ENCODE peak calls at places on chromosomes 4 and X, in nine cellular contexts. One of them, this sample, is unnamed.
A peak's percentile ranks its signal among the peaks of the same experiment; 100 is the strongest.

GRCh38 chr4:8874003-8874895 is 2.6 kb upstream of the HMX1 start:
- DNase-seq in GM12892: no peak
- DNase-seq in stomach: no peak
- DNase-seq in prostate gland: no peak
- DNase-seq in upper lobe of left lung: no peak
- DNase-seq in sigmoid colon: no peak
- DNase-seq in SK-N-SH: no peak
- DNase-seq in H1: peak; percentile 54
- DNase-seq in HCT116: no peak
- DNase-seq in this sample: no peak

GRCh38 chr4:2793920-2794706 is 1.2 kb downstream of the SH3BP2 start:
- DNase-seq in GM12892: peak; percentile 4
- DNase-seq in SK-N-SH: peak; percentile 84
- DNase-seq in HCT116: no peak
- DNase-seq in sigmoid colon: peak; percentile 71
- DNase-seq in H1: no peak
- DNase-seq in stomach: peak; percentile 66
- DNase-seq in upper lobe of left lung: peak; percentile 80
- DNase-seq in prostate gland: no peak
- DNase-seq in this sample: peak; percentile 57

GRCh38 chr4:6330384-6330767 is 60.7 kb downstream of the WFS1 start:
- DNase-seq in prostate gland: no peak
- DNase-seq in SK-N-SH: no peak
- DNase-seq in upper lobe of left lung: no peak
- DNase-seq in GM12892: no peak
- DNase-seq in stomach: no peak
- DNase-seq in H1: no peak
- DNase-seq in HCT116: no peak
- DNase-seq in sigmoid colon: no peak
- DNase-seq in this sample: no peak

GRCh38 chr4:19722404-19722803 is 529.3 kb upstream of the SLIT2 start:
- DNase-seq in H1: no peak
- DNase-seq in upper lobe of left lung: no peak
- DNase-seq in HCT116: no peak
- DNase-seq in stomach: no peak
- DNase-seq in GM12892: no peak
- DNase-seq in prostate gland: no peak
- DNase-seq in SK-N-SH: no peak
- DNase-seq in sigmoid colon: no peak
- DNase-seq in this sample: no peak

GRCh38 chrX:44748014-44748413 is 95.8 kb upstream of the DUSP21 start:
- DNase-seq in H1: no peak
- DNase-seq in upper lobe of left lung: no peak
- DNase-seq in SK-N-SH: peak; percentile 40
- DNase-seq in prostate gland: no peak
- DNase-seq in sigmoid colon: no peak
- DNase-seq in GM12892: no peak
- DNase-seq in HCT116: no peak
- DNase-seq in stomach: no peak
- DNase-seq in this sample: no peak

GRCh38 chr4:119210760-119211159 is 1.8 kb upstream of the USP53 start:
- DNase-seq in sigmoid colon: no peak
- DNase-seq in HCT116: no peak
- DNase-seq in stomach: no peak
- DNase-seq in upper lobe of left lung: no peak
- DNase-seq in GM12892: no peak
- DNase-seq in SK-N-SH: no peak
- DNase-seq in prostate gland: no peak
- DNase-seq in H1: no peak
- DNase-seq in this sample: no peak

GRCh38 chrX:52341493-52341892 is 27.3 kb upstream of the XAGE2 start:
- DNase-seq in H1: no peak
- DNase-seq in GM12892: no peak
- DNase-seq in prostate gland: no peak
- DNase-seq in sigmoid colon: no peak
- DNase-seq in HCT116: peak; percentile 2
- DNase-seq in stomach: no peak
- DNase-seq in upper lobe of left lung: no peak
- DNase-seq in SK-N-SH: no peak
- DNase-seq in this sample: no peak

GRCh38 chr4:187464561-187464960 is 531.0 kb upstream of the ZFP42 start:
- DNase-seq in stomach: no peak
- DNase-seq in upper lobe of left lung: no peak
- DNase-seq in SK-N-SH: no peak
- DNase-seq in HCT116: no peak
- DNase-seq in sigmoid colon: no peak
- DNase-seq in prostate gland: no peak
- DNase-seq in H1: no peak
- DNase-seq in GM12892: no peak
- DNase-seq in this sample: no peak

GRCh38 chrX:38939067-38939466 is 137.8 kb downstream of the MID1IP1 start:
- DNase-seq in prostate gland: no peak
- DNase-seq in H1: no peak
- DNase-seq in upper lobe of left lung: no peak
- DNase-seq in HCT116: no peak
- DNase-seq in sigmoid colon: no peak
- DNase-seq in GM12892: no peak
- DNase-seq in SK-N-SH: no peak
- DNase-seq in stomach: no peak
- DNase-seq in this sample: no peak

GRCh38 chrX:82218361-82218760 is 1016.5 kb downstream of the SH3BGRL start:
- DNase-seq in H1: no peak
- DNase-seq in sigmoid colon: no peak
- DNase-seq in upper lobe of left lung: no peak
- DNase-seq in prostate gland: peak; percentile 4
- DNase-seq in stomach: no peak
- DNase-seq in GM12892: no peak
- DNase-seq in HCT116: no peak
- DNase-seq in SK-N-SH: peak; percentile 8
- DNase-seq in this sample: no peak

GRCh38 chr4:111937368-111937767 is 207.9 kb upstream of the FAM241A start:
- DNase-seq in upper lobe of left lung: no peak
- DNase-seq in sigmoid colon: no peak
- DNase-seq in SK-N-SH: no peak
- DNase-seq in stomach: no peak
- DNase-seq in prostate gland: no peak
- DNase-seq in HCT116: peak; percentile 48
- DNase-seq in GM12892: no peak
- DNase-seq in H1: no peak
- DNase-seq in this sample: no peak

GRCh38 chr4:181971411-181971810 is 271.8 kb upstream of the TENM3 start:
- DNase-seq in SK-N-SH: no peak
- DNase-seq in stomach: no peak
- DNase-seq in prostate gland: no peak
- DNase-seq in sigmoid colon: no peak
- DNase-seq in HCT116: no peak
- DNase-seq in H1: no peak
- DNase-seq in upper lobe of left lung: no peak
- DNase-seq in GM12892: no peak
- DNase-seq in this sample: no peak

GRCh38 chr4:132097046-132097445 is 1052.0 kb upstream of the PCDH10 start:
- DNase-seq in stomach: no peak
- DNase-seq in upper lobe of left lung: no peak
- DNase-seq in H1: no peak
- DNase-seq in sigmoid colon: no peak
- DNase-seq in prostate gland: no peak
- DNase-seq in SK-N-SH: no peak
- DNase-seq in GM12892: no peak
- DNase-seq in HCT116: no peak
- DNase-seq in this sample: no peak

GRCh38 chr4:92303621-92304027 is at the start of gene GRID2:
- DNase-seq in prostate gland: no peak
- DNase-seq in upper lobe of left lung: no peak
- DNase-seq in SK-N-SH: peak; percentile 73
- DNase-seq in HCT116: peak; percentile 7
- DNase-seq in sigmoid colon: no peak
- DNase-seq in GM12892: no peak
- DNase-seq in H1: peak; percentile 80
- DNase-seq in stomach: no peak
- DNase-seq in this sample: no peak

GRCh38 chr4:152773953-152774352 is 5.6 kb downstream of the TIGD4 start:
- DNase-seq in upper lobe of left lung: no peak
- DNase-seq in stomach: no peak
- DNase-seq in H1: no peak
- DNase-seq in HCT116: no peak
- DNase-seq in SK-N-SH: no peak
- DNase-seq in GM12892: no peak
- DNase-seq in sigmoid colon: no peak
- DNase-seq in prostate gland: no peak
- DNase-seq in this sample: no peak
- TF ChIP-seq POLR2AphosphoS5 in upper lobe of left lung: no peak
- TF ChIP-seq POLR2AphosphoS5 in stomach: no peak
- TF ChIP-seq POLR2AphosphoS5 in H1: no peak
- TF ChIP-seq POLR2AphosphoS5 in HCT116: no peak
- TF ChIP-seq POLR2AphosphoS5 in SK-N-SH: no peak
- TF ChIP-seq POLR2AphosphoS5 in GM12892: no peak
- TF ChIP-seq POLR2AphosphoS5 in sigmoid colon: no peak
- TF ChIP-seq POLR2AphosphoS5 in prostate gland: no peak
- TF ChIP-seq POLR2AphosphoS5 in this sample: no peak

DNA sequence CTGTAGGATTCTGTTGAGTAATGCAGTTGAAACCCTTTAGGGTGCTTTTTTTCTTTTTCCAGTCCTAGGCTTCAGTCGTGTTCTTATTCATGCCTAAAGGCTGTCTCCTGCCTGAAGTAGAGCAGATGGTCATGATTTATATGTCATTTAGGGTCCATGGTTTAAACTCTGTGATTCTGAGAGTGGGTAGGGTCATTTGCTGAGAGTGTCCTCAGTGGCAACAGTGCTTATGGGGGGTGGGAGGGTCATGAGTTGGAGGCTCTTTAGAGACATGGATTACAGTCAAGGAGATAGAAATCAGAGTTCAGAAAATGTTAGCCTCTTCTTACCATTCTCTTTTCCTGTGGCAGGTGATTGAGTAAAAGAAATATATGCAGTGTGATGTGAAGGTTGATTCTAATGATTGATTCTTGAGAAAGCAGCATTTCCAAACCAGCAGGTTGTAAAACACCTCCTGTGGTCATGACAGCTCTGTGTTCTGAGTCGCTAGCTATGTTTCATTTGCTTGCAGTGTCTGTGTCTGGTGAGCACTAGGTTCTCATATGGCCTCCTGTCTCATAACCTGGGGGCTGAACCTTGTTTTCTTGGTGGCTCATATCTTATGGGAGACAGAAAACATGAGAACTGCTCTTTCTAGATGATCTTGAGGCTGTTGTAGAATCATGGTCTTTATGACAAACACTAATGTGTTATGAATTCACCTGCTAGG is 60.5 kb downstream of the JADE1 start:
- DNase-seq in prostate gland: no peak
- DNase-seq in sigmoid colon: no peak
- DNase-seq in stomach: no peak
- DNase-seq in HCT116: no peak
- DNase-seq in upper lobe of left lung: no peak
- DNase-seq in GM12892: no peak
- DNase-seq in H1: peak; percentile 22
- DNase-seq in SK-N-SH: no peak
- DNase-seq in this sample: no peak
- TF ChIP-seq POLR2AphosphoS5 in prostate gland: no peak
- TF ChIP-seq POLR2AphosphoS5 in sigmoid colon: no peak
- TF ChIP-seq POLR2AphosphoS5 in stomach: no peak
- TF ChIP-seq POLR2AphosphoS5 in HCT116: no peak
- TF ChIP-seq POLR2AphosphoS5 in upper lobe of left lung: no peak
- TF ChIP-seq POLR2AphosphoS5 in GM12892: no peak
- TF ChIP-seq POLR2AphosphoS5 in H1: peak; percentile 28
- TF ChIP-seq POLR2AphosphoS5 in SK-N-SH: no peak
- TF ChIP-seq POLR2AphosphoS5 in this sample: no peak

DNA sequence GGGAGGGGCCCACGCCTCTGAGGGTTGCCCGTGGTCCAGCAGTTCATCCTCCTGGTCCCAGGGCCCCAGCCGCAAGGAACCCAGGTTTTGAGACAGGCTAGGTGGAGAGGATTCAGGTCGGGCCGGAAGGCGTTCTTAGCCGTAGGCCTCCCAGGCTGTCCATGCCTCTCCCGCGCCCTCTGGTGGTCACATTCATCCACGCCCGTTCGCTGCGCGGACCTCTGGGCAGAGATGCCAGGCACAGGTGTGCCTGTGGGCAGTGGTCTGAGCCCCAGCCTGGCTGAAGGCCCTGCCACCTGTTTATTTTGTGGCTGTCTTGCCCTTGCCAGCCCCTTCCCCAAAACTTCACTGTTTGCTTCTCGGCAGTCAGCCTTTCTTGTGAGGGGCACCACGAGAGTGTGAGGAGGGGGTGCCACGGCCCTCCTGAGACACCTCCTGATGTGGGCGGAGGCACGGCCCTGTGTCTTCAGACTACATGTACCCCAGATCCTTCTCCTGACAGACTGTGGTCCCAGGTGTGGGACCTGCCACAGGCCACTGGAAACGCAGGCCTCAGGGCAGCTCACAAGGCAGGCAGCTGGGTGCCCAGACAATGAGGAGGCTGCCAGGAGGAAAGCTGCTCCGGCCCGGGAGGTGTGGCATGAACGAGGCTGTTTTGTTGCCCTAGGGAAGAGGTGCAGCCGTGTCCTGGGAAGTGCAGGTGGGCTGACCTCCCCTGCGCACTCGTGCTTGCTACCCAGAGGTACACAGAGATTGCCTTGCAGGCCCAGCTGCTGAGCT is 5.0 kb downstream of the UVSSA start:
- DNase-seq in H1: peak; percentile 99
- DNase-seq in GM12892: peak; percentile 94
- DNase-seq in SK-N-SH: peak; percentile 91
- DNase-seq in upper lobe of left lung: peak; percentile 92
- DNase-seq in HCT116: peak; percentile 50
- DNase-seq in stomach: peak; percentile 93
- DNase-seq in sigmoid colon: peak; percentile 91
- DNase-seq in prostate gland: peak; percentile 86
- DNase-seq in this sample: peak; percentile 71
- TF ChIP-seq POLR2AphosphoS5 in H1: no peak
- TF ChIP-seq POLR2AphosphoS5 in GM12892: no peak
- TF ChIP-seq POLR2AphosphoS5 in SK-N-SH: no peak
- TF ChIP-seq POLR2AphosphoS5 in upper lobe of left lung: no peak
- TF ChIP-seq POLR2AphosphoS5 in HCT116: no peak
- TF ChIP-seq POLR2AphosphoS5 in stomach: no peak
- TF ChIP-seq POLR2AphosphoS5 in sigmoid colon: peak; percentile 10
- TF ChIP-seq POLR2AphosphoS5 in prostate gland: peak; percentile 75
- TF ChIP-seq POLR2AphosphoS5 in this sample: peak; percentile 34

DNA sequence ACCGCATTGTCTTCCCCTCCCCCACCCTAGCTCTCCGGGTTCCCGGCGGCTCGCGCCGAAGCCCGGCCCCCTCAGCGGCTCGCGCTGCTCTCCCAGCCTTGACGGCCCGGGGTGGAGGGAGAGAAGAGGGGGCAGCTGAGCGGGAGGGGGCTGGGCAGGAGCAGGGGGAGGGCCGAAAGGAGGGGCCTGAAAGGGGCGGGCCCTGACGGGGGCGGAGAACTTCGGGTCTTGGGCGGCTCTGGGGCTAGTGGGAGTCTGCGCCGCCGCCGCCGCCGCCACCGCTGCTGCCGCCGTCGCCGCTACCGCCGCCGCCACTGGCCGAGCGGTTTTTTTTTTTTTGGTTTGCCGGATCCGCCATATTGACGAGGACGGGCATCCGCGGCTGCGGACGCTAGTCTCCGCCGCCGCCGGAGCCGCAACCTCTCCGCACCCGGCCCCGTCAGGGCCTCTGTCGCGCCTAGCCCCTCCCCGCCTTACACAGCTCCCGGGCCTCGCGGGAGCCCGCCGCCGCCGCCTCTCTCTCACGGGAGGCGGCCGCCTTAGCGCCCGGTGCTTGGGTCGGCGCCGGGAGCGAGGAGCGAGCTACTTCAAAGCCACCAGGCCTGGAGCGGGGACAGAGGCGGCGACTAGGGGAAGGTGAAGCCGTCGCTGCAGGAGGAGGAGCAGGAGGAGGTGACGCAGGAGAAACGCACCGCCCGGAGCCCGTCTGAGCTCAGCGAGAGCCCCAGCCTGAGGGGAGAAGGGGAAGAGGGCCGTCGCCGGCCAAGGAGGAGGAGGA is at the start of gene USP9X:
- DNase-seq in GM12892: peak; percentile 57
- DNase-seq in stomach: peak; percentile 92
- DNase-seq in sigmoid colon: peak; percentile 98
- DNase-seq in HCT116: peak; percentile 54
- DNase-seq in H1: peak; percentile 72
- DNase-seq in upper lobe of left lung: peak; percentile 89
- DNase-seq in prostate gland: peak; percentile 86
- DNase-seq in SK-N-SH: peak; percentile 93
- DNase-seq in this sample: peak; percentile 91
- TF ChIP-seq POLR2AphosphoS5 in GM12892: no peak
- TF ChIP-seq POLR2AphosphoS5 in stomach: peak; percentile 24
- TF ChIP-seq POLR2AphosphoS5 in sigmoid colon: peak; percentile 77
- TF ChIP-seq POLR2AphosphoS5 in HCT116: peak; percentile 63
- TF ChIP-seq POLR2AphosphoS5 in H1: peak; percentile 5
- TF ChIP-seq POLR2AphosphoS5 in upper lobe of left lung: peak; percentile 55
- TF ChIP-seq POLR2AphosphoS5 in prostate gland: peak; percentile 42
- TF ChIP-seq POLR2AphosphoS5 in SK-N-SH: peak; percentile 12
- TF ChIP-seq POLR2AphosphoS5 in this sample: peak; percentile 2

This sample was measured in breast epithelium.